ENCODE peak calls at places on chromosomes 11 and 22, in five cellular contexts. U, K, Q, W and E are unnamed samples.

GRCh38 chr11:46290598-46291309 is 13.3 kb downstream of the CREB3L1 start:
- DNase-seq in Q (no peak), U (no peak), K (no peak), W (no peak), E (no peak)

GRCh38 chr22:44526431-44527115 is 28.5 kb upstream of the RTL6 start:
- DNase-seq in Q (no peak), K (no peak), U (no peak), W (no peak), E (no peak)

GRCh38 chr11:75508051-75508561 is 17.6 kb downstream of the GDPD5 start:
- DNase-seq in K (no peak), W (peak), Q (peak), U (peak), E (peak)

GRCh38 chr11:64065141-64065465 is 29.4 kb downstream of the FLRT1 start:
- DNase-seq in W (no peak), U (no peak), Q (no peak), K (no peak), E (no peak)

GRCh38 chr22:48054596-48054995 is 1292.1 kb downstream of the TBC1D22A start:
- DNase-seq in Q (no peak), W (no peak), K (no peak), U (no peak), E (no peak)

GRCh38 chr11:61885784-61886580 is 5.4 kb downstream of the FADS3 start:
- DNase-seq in W (no peak), K (no peak), U (no peak), Q (no peak), E (no peak)

GRCh38 chr11:1194977-1195689 is 27.7 kb upstream of the MUC5B start:
- DNase-seq in K (no peak), U (no peak), W (no peak), Q (peak), E (no peak)

GRCh38 chr11:79419120-79419519 is 21.7 kb downstream of the TENM4 start:
- DNase-seq in Q (no peak), W (no peak), K (no peak), U (no peak), E (no peak)

GRCh38 chr11:126280595-126280994 is 2.3 kb upstream of the TIRAP start:
- DNase-seq in K (no peak), U (no peak), Q (no peak), W (no peak), E (no peak)

GRCh38 chr11:1054143-1055108 is 17.9 kb upstream of the MUC6 start:
- DNase-seq in K (no peak), U (no peak), W (no peak), Q (no peak), E (no peak)

GRCh38 chr22:20549232-20549841 is 41.9 kb downstream of the MED15 start:
- DNase-seq in K (peak), W (peak), U (peak), Q (peak), E (no peak)

GRCh38 chr11:102361100-102362021 is 14.3 kb downstream of the BIRC2 start:
- DNase-seq in Q (peak), U (no peak), W (peak), K (no peak), E (peak)

GRCh38 chr11:76805206-76805913 is 22.2 kb downstream of the TSKU start:
- DNase-seq in K (no peak), W (no peak), Q (peak), U (peak), E (no peak)

GRCh38 chr11:61749607-61750217 is 2.7 kb upstream of the MYRF start:
- DNase-seq in W (no peak), U (no peak), K (peak), Q (no peak), E (no peak)